ENCODE peak calls at places on chromosome 18, in ten cellular contexts. M, Y, Z, Q, G, D, F, L, A and U are unnamed samples.

GRCh38 chr18:51461956-51462355 is 264.5 kb upstream of the MEX3C start:
- DNase-seq in A (no peak), D (no peak), Q (no peak), L (no peak), M (no peak), F (no peak), Y (no peak), G (no peak), Z (no peak), U (no peak)

GRCh38 chr18:62773691-62774090 is 58.4 kb downstream of the PHLPP1 start:
- DNase-seq in Y (no peak), F (no peak), G (no peak), L (no peak), A (no peak), D (no peak), Z (no peak), M (no peak), Q (no peak), U (no peak)

GRCh38 chr18:12038082-12038660 is 55.5 kb upstream of the ANKRD62 start:
- DNase-seq in G (no peak), F (no peak), A (no peak), Z (no peak), M (no peak), Y (no peak), D (no peak), Q (no peak), L (peak; percentile 38), U (no peak)

GRCh38 chr18:44920441-44920840 is 239.8 kb downstream of the SETBP1 start:
- DNase-seq in Q (no peak), Y (peak; percentile 60), F (no peak), L (no peak), A (no peak), Z (no peak), D (no peak), G (no peak), M (no peak), U (no peak)

GRCh38 chr18:57125627-57126026 is 21.3 kb upstream of the BOD1L2 start:
- DNase-seq in L (no peak), G (no peak), Q (no peak), M (no peak), F (no peak), A (no peak), Z (no peak), D (no peak), Y (no peak), U (no peak)

GRCh38 chr18:64331419-64331818 is 182.5 kb upstream of the LINC00305 start:
- DNase-seq in M (no peak), Z (no peak), D (no peak), F (no peak), L (no peak), Y (no peak), A (no peak), Q (no peak), G (no peak), U (no peak)

GRCh38 chr18:32468147-32468845 is 2.4 kb downstream of the GAREM1 start:
- DNase-seq in Z (no peak), A (no peak), Y (no peak), Q (no peak), L (no peak), M (no peak), G (no peak), D (no peak), F (no peak), U (no peak)

GRCh38 chr18:5806860-5807259 is 88.5 kb downstream of the TMEM200C start:
- DNase-seq in Q (no peak), D (no peak), G (no peak), L (no peak), Y (no peak), A (no peak), Z (no peak), M (no peak), F (no peak), U (no peak)

GRCh38 chr18:7793100-7793499 is 226.0 kb downstream of the PTPRM start:
- DNase-seq in M (no peak), Q (no peak), L (no peak), D (no peak), A (no peak), Y (no peak), G (no peak), Z (no peak), F (no peak), U (no peak)

GRCh38 chr18:7784171-7784570 is 217.1 kb downstream of the PTPRM start:
- DNase-seq in A (no peak), G (no peak), Z (no peak), D (no peak), L (no peak), F (no peak), M (no peak), Y (no peak), Q (no peak), U (no peak)

DNA sequence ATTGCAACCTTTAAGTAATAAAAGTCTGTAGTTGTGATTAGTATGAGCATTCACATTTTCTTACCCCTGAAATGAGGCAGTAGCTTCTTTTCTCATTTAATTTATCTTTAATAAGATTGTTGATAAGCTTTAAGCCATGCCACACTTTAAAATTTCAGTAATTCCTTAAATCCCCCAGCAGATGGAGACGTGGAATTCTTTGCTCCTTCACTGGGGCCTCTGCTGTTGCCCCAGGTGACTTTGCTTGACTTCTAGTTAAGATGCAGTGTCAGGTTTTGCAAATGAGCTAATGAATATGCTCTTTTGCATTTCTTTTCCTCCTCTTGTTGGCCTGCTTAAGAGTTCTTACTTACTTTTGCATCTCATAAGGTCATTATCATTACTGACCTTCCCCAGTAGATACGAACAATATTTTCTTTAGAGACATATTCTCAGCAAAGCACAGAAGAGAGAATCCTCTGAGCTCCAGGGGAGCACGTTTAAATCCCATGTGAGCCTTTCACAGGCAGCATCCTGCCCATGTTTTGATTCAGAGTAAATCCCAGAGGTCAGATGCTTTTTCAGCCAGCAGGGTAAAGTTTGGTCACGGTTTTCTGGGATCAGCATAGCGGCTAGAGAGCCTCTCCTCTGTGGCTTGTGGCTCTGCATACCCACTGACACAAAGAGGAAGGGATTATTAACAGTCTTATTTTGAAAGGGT is 222.9 kb downstream of the PTPRM start:
- DNase-seq in Q (peak; percentile 33), Z (peak; percentile 5), D (no peak), A (peak; percentile 33), L (no peak), F (peak; percentile 6), Y (no peak), M (peak; percentile 63), G (no peak), U (no peak)
- TF ChIP-seq CTCF in Q (peak; percentile 74), Z (no peak), D (peak; percentile 27), A (peak; percentile 56), L (peak; percentile 25), F (peak; percentile 14), Y (peak; percentile 48), M (peak; percentile 59), G (peak; percentile 48), U (peak; percentile 44)

DNA sequence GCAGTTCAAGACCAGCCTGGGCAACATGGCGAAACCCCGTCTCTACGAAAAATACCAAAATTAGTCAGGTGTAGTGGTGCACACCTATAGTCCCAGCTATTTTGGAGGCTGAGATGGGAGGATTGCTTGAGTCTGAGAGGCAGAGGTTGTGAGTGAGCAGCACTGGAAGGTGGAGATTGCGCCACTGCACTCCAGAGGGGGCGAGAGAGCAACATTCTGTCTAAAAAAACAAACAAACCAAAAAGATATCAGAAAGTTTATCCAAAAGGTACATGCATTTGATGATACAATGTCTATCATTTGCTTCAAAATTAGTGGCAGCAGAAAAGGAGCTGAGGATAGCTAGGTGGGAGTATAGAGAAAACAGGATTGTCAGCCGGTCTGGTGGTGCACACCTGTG is 39.8 kb upstream of the CABLES1 start:
- DNase-seq in L (no peak), Z (no peak), Q (no peak), D (no peak), A (no peak), Y (no peak), M (no peak), F (no peak), G (no peak), U (no peak)
- TF ChIP-seq CTCF in L (no peak), Z (no peak), Q (no peak), D (no peak), A (peak; percentile 7), Y (no peak), M (no peak), F (no peak), G (no peak), U (no peak)

GRCh38 chr18:77136871-77137665 is 4.5 kb upstream of the MBP start:
- DNase-seq in D (no peak), Q (no peak), G (no peak), A (no peak), Z (no peak), Y (no peak), F (no peak), L (no peak), M (no peak), U (no peak)

GRCh38 chr18:77137851-77138250 is 5.3 kb upstream of the MBP start:
- DNase-seq in Y (no peak), Q (no peak), M (no peak), Z (no peak), L (no peak), G (no peak), F (no peak), D (no peak), A (no peak), U (no peak)

GRCh38 chr18:77140030-77140429 is 7.4 kb upstream of the MBP start:
- DNase-seq in Y (no peak), F (no peak), D (no peak), A (no peak), M (no peak), Q (no peak), Z (no peak), G (no peak), L (no peak), U (no peak)

GRCh38 chr18:77139619-77140018 is 7.0 kb upstream of the MBP start:
- DNase-seq in Q (no peak), Y (no peak), F (no peak), L (no peak), A (no peak), D (no peak), Z (no peak), G (no peak), M (no peak), U (no peak)

DNA sequence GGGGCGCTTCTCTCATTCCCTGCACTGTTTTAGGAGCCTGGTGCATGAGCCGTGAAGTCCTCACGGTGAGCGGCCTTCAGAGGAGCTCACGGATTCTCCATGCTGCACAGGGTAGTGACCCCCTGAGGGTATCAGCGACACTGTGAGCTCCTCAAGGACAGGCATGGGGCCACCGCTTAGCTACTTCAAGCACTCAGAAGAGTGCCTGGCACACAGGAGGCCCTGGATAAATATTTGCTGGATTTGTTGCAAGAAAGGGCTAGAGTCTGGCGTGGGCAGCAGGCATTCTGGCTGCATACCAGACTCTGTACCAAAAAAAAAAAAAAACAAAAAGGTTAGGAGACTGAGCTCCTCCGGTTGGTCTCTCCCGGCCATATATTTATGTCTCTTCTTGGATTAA is 5.7 kb upstream of the MBP start:
- DNase-seq in L (no peak), M (no peak), F (no peak), G (peak; percentile 41), D (no peak), Y (no peak), A (no peak), Q (no peak), Z (no peak), U (no peak)
- TF ChIP-seq CTCF in L (no peak), M (no peak), F (no peak), G (no peak), D (no peak), Y (no peak), A (no peak), Q (no peak), Z (no peak), U (no peak)

DNA sequence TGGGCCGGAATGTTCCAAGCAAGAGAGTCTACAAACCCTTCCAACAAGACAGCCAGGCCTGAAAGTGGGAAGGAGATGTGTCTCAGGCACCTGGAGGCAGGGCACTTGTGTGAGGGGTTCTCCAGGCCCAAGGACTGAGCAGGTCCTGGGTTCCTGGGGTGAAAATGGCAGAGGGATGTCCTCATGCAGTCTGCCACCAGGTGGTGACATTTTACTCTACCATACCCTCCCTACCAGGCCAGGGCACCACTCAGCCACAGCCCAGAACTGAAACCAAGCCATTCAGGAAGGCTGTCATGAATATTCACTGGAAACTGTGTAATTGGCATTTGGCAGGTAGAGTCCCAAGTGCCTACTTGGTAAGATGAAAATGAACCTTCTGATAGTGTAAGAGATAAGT is 185.2 kb downstream of the MYO5B start:
- DNase-seq in Y (no peak), D (no peak), M (peak; percentile 14), A (peak; percentile 21), G (peak; percentile 12), L (peak; percentile 72), F (peak; percentile 56), Z (peak; percentile 45), Q (peak; percentile 62), U (no peak)
- TF ChIP-seq CTCF in Y (peak; percentile 33), D (no peak), M (peak; percentile 38), A (peak; percentile 19), G (peak; percentile 42), L (peak; percentile 52), F (peak; percentile 53), Z (peak; percentile 38), Q (peak; percentile 69), U (peak; percentile 57)